ENCODE peak calls at places on chromosomes 6 and 20, in ten cellular contexts. W is body of pancreas, G is esophagus squamous epithelium, T is stomach, K is cardiac muscle cell, A is PC-3, L is mammary epithelial cell, D is dorsolateral prefrontal cortex, E is heart right ventricle, O is lung. S is an unnamed sample.

GRCh38 chr6:43779864-43780260 is 9.9 kb downstream of the VEGFA start:
- DNase-seq in L (no peak), G (no peak), D (no peak), E (no peak), K (peak; percentile 27), W (peak; percentile 70), A (no peak), O (no peak), T (peak; percentile 78), S (no peak)

GRCh38 chr6:4402477-4402976 is 267.2 kb upstream of the ECI2 start:
- DNase-seq in K (peak; percentile 88), O (no peak), L (peak; percentile 66), E (peak; percentile 71), G (no peak), T (no peak), A (peak; percentile 93), D (no peak), W (no peak), S (peak; percentile 77)

GRCh38 chr20:46520976-46521579 is 7.7 kb upstream of the ZNF334 start:
- DNase-seq in E (peak; percentile 4), W (peak; percentile 52), L (peak; percentile 42), G (no peak), T (peak; percentile 67), D (peak; percentile 19), A (peak; percentile 78), O (peak; percentile 40), K (peak; percentile 75), S (no peak)

GRCh38 chr6:13048113-13048512 is 280.2 kb downstream of the TBC1D7 start:
- DNase-seq in L (peak; percentile 3), W (no peak), D (no peak), K (no peak), T (no peak), O (no peak), A (no peak), E (no peak), G (no peak), S (no peak)

GRCh38 chr20:58652606-58653303 is 1.7 kb downstream of the STX16 start:
- DNase-seq in L (no peak), O (no peak), E (no peak), W (no peak), A (peak; percentile 41), D (no peak), G (no peak), K (peak; percentile 23), T (no peak), S (no peak)

GRCh38 chr6:15395087-15395486 is 149.2 kb downstream of the JARID2 start:
- DNase-seq in T (no peak), O (no peak), G (no peak), E (no peak), W (no peak), D (no peak), L (no peak), K (no peak), A (no peak), S (no peak)

GRCh38 chr20:44582321-44583025 is at the start of gene PKIG:
- DNase-seq in A (no peak), E (peak; percentile 85), W (no peak), O (no peak), T (no peak), D (no peak), K (peak; percentile 87), L (peak; percentile 45), G (no peak), S (peak; percentile 92)

GRCh38 chr6:3037578-3038365 is 30.5 kb upstream of the RIPK1 start:
- DNase-seq in T (no peak), D (no peak), A (no peak), K (no peak), O (no peak), W (no peak), E (peak; percentile 35), L (no peak), G (no peak), S (no peak)

GRCh38 chr6:137590684-137591083 is 96.5 kb upstream of the OLIG3 start:
- DNase-seq in D (no peak), G (no peak), K (no peak), T (no peak), A (no peak), E (no peak), O (no peak), L (no peak), W (no peak), S (no peak)

GRCh38 chr6:137588472-137588871 is 94.3 kb upstream of the OLIG3 start:
- DNase-seq in A (no peak), O (no peak), D (no peak), W (no peak), K (no peak), T (peak; percentile 34), E (no peak), L (no peak), G (no peak), S (no peak)

DNA sequence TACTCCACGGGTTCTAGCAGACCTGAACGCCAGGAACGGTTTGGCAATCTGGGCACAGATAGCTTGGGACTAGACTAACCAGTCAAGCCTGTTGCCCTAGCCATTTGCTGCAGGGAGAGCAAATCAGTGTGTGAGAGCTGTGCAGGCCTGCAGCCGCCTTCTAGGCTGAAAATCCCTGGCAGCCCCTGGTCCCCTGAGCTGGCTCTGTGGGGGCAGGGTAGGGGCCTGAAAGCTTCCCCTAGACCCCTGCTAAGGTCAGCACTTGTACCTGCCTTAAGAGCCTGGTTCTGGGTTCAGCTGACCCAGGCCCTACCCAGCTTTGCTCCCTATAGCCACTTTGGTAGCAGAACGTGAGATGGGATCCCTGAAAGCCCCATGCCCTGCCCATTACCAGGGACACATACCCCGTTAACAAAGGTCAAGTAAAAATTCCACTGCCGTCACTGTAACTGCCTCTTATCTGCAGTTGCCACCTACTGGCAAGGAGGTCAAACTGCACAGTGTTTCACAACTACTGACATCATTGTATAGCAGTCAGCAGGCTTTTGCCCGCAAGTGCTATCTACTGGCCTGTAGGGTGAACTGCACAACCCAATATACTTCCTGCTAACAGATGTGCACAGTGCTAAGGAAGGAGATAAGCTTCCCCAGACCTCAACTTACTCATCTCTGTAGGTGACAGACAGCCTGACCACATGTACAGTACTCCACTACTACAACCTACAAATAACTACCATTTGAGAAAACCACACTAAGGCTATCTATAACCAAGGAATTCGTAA is 95.1 kb upstream of the OLIG3 start:
- DNase-seq in E (no peak), W (no peak), L (peak; percentile 45), O (no peak), K (peak; percentile 57), D (no peak), A (peak; percentile 64), T (peak; percentile 52), G (no peak), S (no peak)
- TF ChIP-seq CTCF in E (no peak), W (no peak), L (peak; percentile 44), O (peak; percentile 38), K (peak; percentile 49), D (no peak), A (peak; percentile 73), T (peak; percentile 49), G (peak; percentile 96), S (no peak)

GRCh38 chr6:29965873-29966601 is 23.7 kb downstream of the HLA-A start:
- DNase-seq in L (peak; percentile 67), W (peak; percentile 89), D (peak; percentile 61), E (peak; percentile 88), T (peak; percentile 92), K (peak; percentile 53), A (peak; percentile 78), O (peak; percentile 93), G (no peak), S (peak; percentile 80)

GRCh38 chr6:29968905-29969304 is 26.6 kb downstream of the HLA-A start:
- DNase-seq in D (no peak), E (no peak), A (no peak), O (no peak), T (no peak), G (no peak), W (no peak), L (no peak), K (no peak), S (no peak)

GRCh38 chr6:29967379-29968010 is 25.2 kb downstream of the HLA-A start:
- DNase-seq in O (peak; percentile 72), W (peak; percentile 67), L (peak; percentile 60), T (peak; percentile 74), D (no peak), G (no peak), K (peak; percentile 29), E (peak; percentile 76), A (peak; percentile 18), S (no peak)

GRCh38 chr6:29970711-29971110 is 28.4 kb downstream of the HLA-A start:
- DNase-seq in T (no peak), W (no peak), L (no peak), O (no peak), G (no peak), K (no peak), D (no peak), A (no peak), E (no peak), S (no peak)

DNA sequence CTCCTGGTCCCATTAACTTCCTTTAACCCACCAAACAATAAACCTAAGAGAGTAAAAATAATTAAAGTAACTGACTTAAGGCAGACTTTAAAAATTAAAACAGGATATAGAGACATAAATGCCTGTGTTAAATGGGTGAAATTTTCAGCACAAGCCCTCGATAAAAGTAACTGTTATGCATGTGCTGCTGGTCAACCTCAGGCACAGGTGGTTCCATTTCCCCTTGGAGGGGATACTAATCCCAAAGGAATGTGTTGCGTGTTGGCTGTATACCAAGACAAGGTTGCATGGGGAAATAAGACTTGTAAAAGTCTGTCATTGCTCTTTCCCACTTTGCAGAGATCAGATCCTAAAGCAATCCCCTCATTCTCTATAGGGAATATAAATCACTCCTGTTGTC is 25.8 kb downstream of the HLA-A start:
- DNase-seq in D (no peak), L (peak; percentile 77), G (no peak), K (peak; percentile 40), A (peak; percentile 96), O (no peak), T (no peak), W (peak; percentile 50), E (no peak), S (no peak)
- H3K27ac ChIP-seq in D (no peak overlapping the region), L (no peak overlapping the region), G (peak overlapping the region; percentile 84), K (no peak overlapping the region), A (peak overlapping the region; percentile 11), O (no peak overlapping the region), T (peak overlapping the region; percentile 84), W (peak overlapping the region; percentile 88), E (peak overlapping the region; percentile 93), S (peak overlapping the region; percentile 88)

GRCh38 chr6:54992789-54993188 is 146.2 kb downstream of the FAM83B start:
- DNase-seq in T (no peak), G (no peak), D (no peak), A (no peak), L (no peak), K (peak; percentile 24), O (no peak), E (no peak), W (no peak), S (no peak)
- TF ChIP-seq CTCF in T (peak; percentile 18), G (peak; percentile 60), D (peak; percentile 47), A (peak; percentile 72), L (peak; percentile 55), K (peak; percentile 31), O (no peak), E (no peak), W (no peak), S (no peak)

DNA sequence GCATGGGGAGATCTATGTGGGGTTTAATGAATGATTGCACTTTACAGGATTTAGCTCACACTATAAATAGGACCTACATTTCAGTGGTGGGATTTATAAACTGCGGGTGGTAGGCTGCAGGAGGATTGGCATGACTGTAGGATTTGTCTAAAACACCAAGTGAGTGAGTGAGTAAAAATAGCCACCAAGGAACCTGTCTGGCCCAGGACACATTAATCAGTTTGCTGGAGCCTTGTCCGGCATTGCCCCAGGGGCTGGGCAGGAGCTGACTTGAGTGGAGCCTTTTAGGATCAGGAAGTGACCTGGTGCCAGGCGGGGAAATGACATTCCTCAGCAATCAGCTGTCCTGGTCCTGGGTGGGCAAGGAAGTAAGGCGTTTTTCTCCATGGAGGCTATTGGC is 278.7 kb upstream of the PRND start:
- DNase-seq in L (peak; percentile 56), E (no peak), A (peak; percentile 31), D (no peak), T (no peak), O (peak; percentile 18), K (no peak), G (no peak), W (no peak), S (no peak)
- H3K27ac ChIP-seq in L (peak overlapping the region; percentile 66), E (no peak overlapping the region), A (no peak overlapping the region), D (no peak overlapping the region), T (no peak overlapping the region), O (no peak overlapping the region), K (peak overlapping the region; percentile 58), G (no peak overlapping the region), W (no peak overlapping the region), S (no peak overlapping the region)

S was measured in gastrocnemius medialis.